ENCODE peak calls at places on chromosomes 11 and 22, in four cellular contexts. T is CD8-positive, alpha-beta T cell; K is astrocyte of the spinal cord; H is mammary epithelial cell. V is an unnamed sample.

GRCh38 chr11:38710262-38710661 is 2112.2 kb upstream of the RAG2 start:
- DNase-seq in T (no peak), K (no peak), H (no peak), V (no peak)

GRCh38 chr11:83019888-83020579 is 51.7 kb downstream of the RAB30 start:
- DNase-seq in T (no peak), K (no peak), H (peak), V (no peak)

GRCh38 chr11:125071408-125071807 is 8.3 kb downstream of the SLC37A2 start:
- DNase-seq in T (no peak), K (no peak), H (no peak), V (no peak)

GRCh38 chr11:12439615-12440014 is 62.2 kb downstream of the PARVA start:
- DNase-seq in T (no peak), K (no peak), H (no peak), V (no peak)

GRCh38 chr22:19875531-19876313 is 21.0 kb upstream of the GNB1L start:
- DNase-seq in T (no peak), K (peak), H (no peak), V (no peak)

GRCh38 chr22:44620129-44620840 is 81.7 kb upstream of the PRR5 start:
- DNase-seq in T (peak), K (peak), H (peak), V (no peak)

GRCh38 chr11:129620705-129621104 is 194.9 kb upstream of the TMEM45B start:
- DNase-seq in T (no peak), K (peak), H (peak), V (no peak)

GRCh38 chr11:132782102-132782501 is 750.2 kb downstream of the OPCML start:
- DNase-seq in T (no peak), K (no peak), H (no peak), V (no peak)

GRCh38 chr11:122593473-122594420 is 61.8 kb upstream of the UBASH3B start:
- DNase-seq in T (no peak), K (no peak), H (no peak), V (no peak)

GRCh38 chr11:69915501-69916250 is 96.5 kb upstream of the FGF3 start:
- DNase-seq in T (peak), K (peak), H (peak), V (no peak)

GRCh38 chr22:50444663-50445062 is 30.2 kb downstream of the SBF1 start:
- DNase-seq in T (no peak), K (peak), H (peak), V (no peak)

GRCh38 chr11:69431136-69431535 is 50.3 kb upstream of the LINC01488 start:
- DNase-seq in T (no peak), K (no peak), H (no peak), V (no peak)

GRCh38 chr11:131661137-131661536 is 290.7 kb downstream of the NTM start:
- DNase-seq in T (no peak), K (peak), H (no peak), V (no peak)

GRCh38 chr11:28799316-28799715 is 691.1 kb downstream of the METTL15 start:
- DNase-seq in T (no peak), K (no peak), H (no peak), V (no peak)

GRCh38 chr11:45805305-45806071 is 539 bp downstream of the SLC35C1 start:
- DNase-seq in T (no peak), K (peak), H (peak), V (no peak)

GRCh38 chr11:93844568-93844967 is 5.8 kb downstream of the VSTM5 start:
- DNase-seq in T (no peak), K (no peak), H (peak), V (no peak)

GRCh38 chr22:45284705-45285305 is at the start of gene UPK3A:
- DNase-seq in T (peak), K (no peak), H (peak), V (no peak)

GRCh38 chr11:70900540-70900939 is 351.8 kb downstream of the SHANK2 start:
- DNase-seq in T (no peak), K (no peak), H (no peak), V (no peak)

DNA sequence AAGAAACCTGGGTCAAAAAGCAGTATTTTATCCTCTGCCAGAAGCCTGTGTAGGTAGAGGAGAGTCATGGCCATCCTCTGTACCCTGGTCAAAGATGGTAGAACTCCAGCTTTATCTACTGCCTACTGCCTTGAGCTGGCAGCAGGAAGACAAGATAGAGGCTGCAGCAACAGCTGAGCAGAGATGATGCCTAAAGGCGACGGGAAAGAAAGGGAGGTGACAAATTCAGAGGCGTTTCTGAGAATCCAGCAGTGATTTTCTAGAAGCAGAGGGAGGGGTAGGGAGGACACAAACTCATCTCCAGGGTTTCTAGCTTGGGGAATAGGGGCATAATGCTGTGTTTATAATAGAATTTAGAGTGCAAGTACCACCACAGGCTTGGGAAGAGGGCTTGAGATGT is 15.5 kb upstream of the C1QTNF4 start:
- DNase-seq in T (no peak), K (no peak), H (no peak), V (no peak)
- TF ChIP-seq CTCF in T (no peak), K (no peak), H (no peak), V (no peak)

GRCh38 chr11:119647254-119647653 is 81.7 kb downstream of the NECTIN1 start:
- DNase-seq in T (no peak), K (no peak), H (no peak), V (no peak)

GRCh38 chr11:119643878-119644225 is 85.1 kb downstream of the NECTIN1 start:
- DNase-seq in T (no peak), K (no peak), H (no peak), V (no peak)

GRCh38 chr11:119644502-119644901 is 84.5 kb downstream of the NECTIN1 start:
- DNase-seq in T (no peak), K (no peak), H (no peak), V (no peak)

GRCh38 chr11:119643212-119643877 is 85.7 kb downstream of the NECTIN1 start:
- DNase-seq in T (no peak), K (no peak), H (no peak), V (no peak)

DNA sequence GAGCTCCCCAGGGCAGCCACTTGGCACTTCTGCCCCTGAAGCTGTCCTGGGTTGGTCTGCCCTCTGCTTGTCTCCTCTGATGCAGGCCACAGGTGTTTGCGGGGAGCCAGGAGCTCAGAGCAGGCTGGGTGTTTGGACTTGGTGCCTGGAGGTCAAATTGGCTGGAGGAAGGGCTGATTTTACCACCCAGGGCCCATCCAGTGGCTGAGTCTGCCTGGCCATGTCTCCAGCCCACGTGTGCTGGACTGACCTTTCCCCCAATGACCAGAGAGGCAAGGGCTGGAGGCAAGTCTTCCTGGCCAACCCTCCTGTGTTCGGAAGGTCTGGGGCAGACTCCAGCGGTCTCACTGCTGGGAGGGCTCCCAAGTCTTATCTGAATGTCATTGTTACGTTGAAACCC is 84.0 kb downstream of the NECTIN1 start:
- DNase-seq in T (no peak), K (no peak), H (no peak), V (no peak)
- TF ChIP-seq CTCF in T (no peak), K (no peak), H (no peak), V (no peak)

GRCh38 chr22:46382524-46382923 is 47.0 kb downstream of the TRMU start:
- DNase-seq in T (no peak), K (no peak), H (no peak), V (no peak)

GRCh38 chr22:46389081-46389480 is 53.6 kb downstream of the TRMU start:
- DNase-seq in T (no peak), K (no peak), H (no peak), V (no peak)

GRCh38 chr22:46388647-46389046 is 53.1 kb downstream of the TRMU start:
- DNase-seq in T (no peak), K (no peak), H (no peak), V (no peak)

GRCh38 chr22:46387748-46388147 is 52.2 kb downstream of the TRMU start:
- DNase-seq in T (no peak), K (no peak), H (no peak), V (no peak)

GRCh38 chr22:46386312-46386711 is 50.8 kb downstream of the TRMU start:
- DNase-seq in T (no peak), K (no peak), H (no peak), V (no peak)
- TF ChIP-seq CTCF in T (no peak), K (peak), H (no peak), V (no peak)

GRCh38 chr11:103035656-103036434 is 56.1 kb downstream of the DCUN1D5 start:
- DNase-seq in T (no peak), K (peak), H (peak), V (no peak)
- TF ChIP-seq CTCF in T (peak), K (peak), H (peak), V (peak)

DNA sequence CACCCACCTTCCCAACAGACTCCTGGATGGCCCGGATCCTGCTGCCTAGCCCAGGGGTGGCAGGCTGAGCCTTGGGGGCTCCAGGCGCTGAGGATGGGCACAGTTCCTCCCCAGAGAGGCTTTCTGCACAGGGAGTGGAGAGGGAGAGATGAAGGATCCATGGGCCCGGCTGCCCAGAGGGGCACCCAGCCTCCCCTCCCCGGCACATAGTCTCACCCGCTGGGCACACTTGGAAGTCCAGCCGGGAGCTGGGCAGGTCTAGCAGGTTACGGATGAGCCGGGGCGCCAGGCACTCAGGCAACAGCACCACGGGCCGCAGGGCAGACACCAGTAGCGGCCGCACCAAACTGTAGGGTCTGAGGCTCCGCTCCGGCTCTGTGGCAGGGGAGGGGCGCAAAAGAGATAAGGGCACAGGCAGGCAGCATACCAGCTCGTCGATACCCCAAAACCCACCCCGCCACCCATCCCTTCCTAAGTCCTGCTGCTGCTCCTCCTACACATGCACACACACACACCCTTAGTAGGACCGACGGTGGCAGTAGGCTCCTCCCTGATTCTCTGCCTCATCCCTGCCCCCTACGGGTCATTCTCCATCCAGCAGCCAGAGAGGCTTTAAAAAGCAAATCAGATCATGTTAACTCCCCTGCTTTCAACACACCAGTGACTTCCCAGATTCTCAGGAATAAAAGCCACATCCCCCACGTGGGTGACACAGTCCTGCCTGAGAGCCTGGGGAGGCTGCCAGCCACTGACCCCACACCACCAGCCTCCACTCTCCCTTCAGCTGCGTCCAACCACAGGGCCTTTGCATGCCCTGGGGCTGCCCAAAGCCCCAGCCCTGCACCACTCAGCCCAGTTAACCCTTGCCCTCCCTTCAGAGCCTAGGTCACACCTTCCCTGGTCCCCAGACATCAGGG is 6.5 kb upstream of the MFNG start:
- DNase-seq in T (peak), K (peak), H (peak), V (no peak)
- TF ChIP-seq CTCF in T (peak), K (peak), H (peak), V (peak)

DNA sequence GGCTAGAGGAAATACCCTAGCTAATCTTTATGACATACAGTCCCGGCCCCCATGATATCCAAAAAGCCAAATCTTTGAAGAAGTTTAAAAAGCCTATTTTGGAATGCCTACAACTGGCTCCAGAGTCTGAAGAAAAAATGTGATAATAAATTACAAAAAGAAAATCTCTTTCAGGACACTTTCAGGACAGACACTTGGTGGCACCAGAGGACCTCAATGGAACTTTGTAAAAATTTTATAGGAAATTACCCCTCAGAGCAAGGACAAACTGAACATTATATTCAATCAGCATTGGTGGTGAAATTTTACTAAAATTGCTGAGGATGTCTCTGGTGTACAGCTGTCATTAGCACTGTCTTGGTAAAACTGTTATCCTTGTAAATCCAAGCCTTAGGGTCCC is 81.0 kb downstream of the CCDC73 start:
- DNase-seq in T (no peak), K (peak), H (no peak), V (no peak)
- TF ChIP-seq CTCF in T (no peak), K (peak), H (peak), V (peak)

V was measured in D721Med.